ENCODE peak calls at places on chromosomes 13 and 19, in four cellular contexts. Y is tibial artery, C is fibroblast of villous mesenchyme, R is EH. J is an unnamed sample.

GRCh38 chr19:19315444-19315843 is 4.9 kb downstream of the SUGP1 start:
- DNase-seq in R (no peak), C (no peak), Y (no peak), J (no peak)

GRCh38 chr13:59746291-59746962 is 417.3 kb downstream of the DIAPH3 start:
- DNase-seq in C (no peak), R (peak), Y (no peak), J (no peak)

GRCh38 chr13:31035162-31035951 is 102.9 kb downstream of the TEX26 start:
- DNase-seq in R (peak), Y (no peak), C (no peak), J (no peak)

GRCh38 chr13:51475727-51476521 is 23.1 kb upstream of the INTS6 start:
- DNase-seq in R (peak), Y (no peak), C (no peak), J (no peak)

GRCh38 chr13:110133425-110134235 is 173.3 kb downstream of the COL4A1 start:
- DNase-seq in R (no peak), C (no peak), Y (no peak), J (no peak)

GRCh38 chr13:20788312-20788711 is 14.6 kb upstream of the EEF1AKMT1 start:
- DNase-seq in Y (no peak), C (no peak), R (no peak), J (no peak)

GRCh38 chr13:39951301-39951700 is 295.8 kb downstream of the COG6 start:
- DNase-seq in Y (no peak), R (no peak), C (no peak), J (no peak)

GRCh38 chr13:103273825-103274224 is 207.6 kb upstream of the SLC10A2 start:
- DNase-seq in C (no peak), Y (no peak), R (no peak), J (no peak)

GRCh38 chr19:18091217-18091608 is 4.5 kb upstream of the IL12RB1 start:
- DNase-seq in Y (peak), C (no peak), R (no peak), J (no peak)

GRCh38 chr19:47429140-47429793 is 9.9 kb upstream of the MEIS3 start:
- DNase-seq in R (no peak), Y (no peak), C (no peak), J (no peak)

GRCh38 chr19:24078688-24079087 is 8.3 kb upstream of the ZNF254 start:
- DNase-seq in R (no peak), Y (no peak), C (no peak), J (no peak)

GRCh38 chr19:32924200-32924599 is 47.6 kb downstream of the CEP89 start:
- DNase-seq in Y (no peak), R (peak), C (peak), J (no peak)

GRCh38 chr13:40994581-40995230 is 24.4 kb downstream of the ELF1 start:
- DNase-seq in C (no peak), Y (no peak), R (no peak), J (no peak)

GRCh38 chr13:65461590-65461989 is 1768.5 kb downstream of the PCDH9 start:
- DNase-seq in Y (no peak), R (peak), C (peak), J (no peak)

GRCh38 chr13:113051641-113052040 is 54.0 kb upstream of the F7 start:
- DNase-seq in R (no peak), Y (no peak), C (no peak), J (no peak)

GRCh38 chr19:5707576-5708575 is 12.1 kb downstream of the LONP1 start:
- DNase-seq in Y (no peak), C (no peak), R (no peak), J (no peak)

GRCh38 chr19:30224689-30225606 is 147.2 kb upstream of the ZNF536 start:
- DNase-seq in C (no peak), R (no peak), Y (no peak), J (no peak)

GRCh38 chr19:17948967-17949930 is 16.4 kb downstream of the CCDC124 start:
- DNase-seq in Y (no peak), R (no peak), C (no peak), J (no peak)

GRCh38 chr19:50531171-50531612 is 17.5 kb upstream of the ASPDH start:
- DNase-seq in Y (no peak), C (no peak), R (no peak), J (no peak)

GRCh38 chr19:17353386-17353785 is 16.0 kb downstream of the GTPBP3 start:
- DNase-seq in Y (no peak), R (no peak), C (no peak), J (no peak)

GRCh38 chr19:5338661-5339469 is 1.7 kb downstream of the PTPRS start:
- DNase-seq in Y (no peak), R (no peak), C (no peak), J (no peak)

GRCh38 chr13:95704510-95704909 is 27.6 kb downstream of the DNAJC3 start:
- DNase-seq in C (no peak), R (peak), Y (no peak), J (no peak)

J was measured in thoracic aorta.